ENCODE peak calls at places on chromosomes 11 and 22, in seven cellular contexts. One of them, this sample, is unnamed.

GRCh38 chr11:133403900-133404299 is 128.4 kb downstream of the OPCML start:
- DNase-seq in HCT116: no peak
- DNase-seq in sigmoid colon: no peak
- DNase-seq in endothelial cell of umbilical vein: no peak
- DNase-seq in K562: no peak
- DNase-seq in HepG2: no peak
- DNase-seq in transverse colon: no peak
- DNase-seq in this sample: no peak

GRCh38 chr11:77244277-77245014 is 57.0 kb downstream of the GDPD4 start:
- DNase-seq in HCT116: no peak
- DNase-seq in sigmoid colon: no peak
- DNase-seq in endothelial cell of umbilical vein: peak
- DNase-seq in K562: no peak
- DNase-seq in HepG2: peak
- DNase-seq in transverse colon: no peak
- DNase-seq in this sample: no peak

GRCh38 chr22:42300286-42301071 is 30.0 kb upstream of the TCF20 start:
- DNase-seq in HCT116: no peak
- DNase-seq in sigmoid colon: no peak
- DNase-seq in endothelial cell of umbilical vein: no peak
- DNase-seq in K562: peak
- DNase-seq in HepG2: no peak
- DNase-seq in transverse colon: peak
- DNase-seq in this sample: peak

GRCh38 chr11:1636291-1636950 is 6.8 kb downstream of the KRTAP5-5 start:
- DNase-seq in HCT116: no peak
- DNase-seq in sigmoid colon: peak
- DNase-seq in endothelial cell of umbilical vein: no peak
- DNase-seq in K562: no peak
- DNase-seq in HepG2: no peak
- DNase-seq in transverse colon: no peak
- DNase-seq in this sample: no peak

GRCh38 chr11:42098075-42098474 is 638.6 kb upstream of the LRRC4C start:
- DNase-seq in HCT116: no peak
- DNase-seq in sigmoid colon: no peak
- DNase-seq in endothelial cell of umbilical vein: no peak
- DNase-seq in K562: no peak
- DNase-seq in HepG2: no peak
- DNase-seq in transverse colon: no peak
- DNase-seq in this sample: no peak

GRCh38 chr11:92845390-92846185 is 123.9 kb upstream of the MTNR1B start:
- DNase-seq in HCT116: no peak
- DNase-seq in sigmoid colon: no peak
- DNase-seq in endothelial cell of umbilical vein: no peak
- DNase-seq in K562: no peak
- DNase-seq in HepG2: peak
- DNase-seq in transverse colon: no peak
- DNase-seq in this sample: no peak

GRCh38 chr11:12177739-12178338 is 67.4 kb downstream of the MICAL2 start:
- DNase-seq in HCT116: no peak
- DNase-seq in sigmoid colon: no peak
- DNase-seq in endothelial cell of umbilical vein: no peak
- DNase-seq in K562: no peak
- DNase-seq in HepG2: no peak
- DNase-seq in transverse colon: no peak
- DNase-seq in this sample: no peak

GRCh38 chr11:2533642-2534115 is 88.9 kb downstream of the KCNQ1 start:
- DNase-seq in HCT116: peak
- DNase-seq in sigmoid colon: peak
- DNase-seq in endothelial cell of umbilical vein: peak
- DNase-seq in K562: peak
- DNase-seq in HepG2: peak
- DNase-seq in transverse colon: peak
- DNase-seq in this sample: no peak

GRCh38 chr22:28497188-28497587 is 182.5 kb downstream of the TTC28 start:
- DNase-seq in HCT116: no peak
- DNase-seq in sigmoid colon: no peak
- DNase-seq in endothelial cell of umbilical vein: no peak
- DNase-seq in K562: no peak
- DNase-seq in HepG2: no peak
- DNase-seq in transverse colon: no peak
- DNase-seq in this sample: no peak

GRCh38 chr22:46612904-46613605 is 7.1 kb upstream of the GRAMD4 start:
- DNase-seq in HCT116: no peak
- DNase-seq in sigmoid colon: no peak
- DNase-seq in endothelial cell of umbilical vein: peak
- DNase-seq in K562: no peak
- DNase-seq in HepG2: peak
- DNase-seq in transverse colon: peak
- DNase-seq in this sample: no peak

GRCh38 chr11:101445761-101446160 is 138.0 kb downstream of the TRPC6 start:
- DNase-seq in HCT116: no peak
- DNase-seq in sigmoid colon: no peak
- DNase-seq in endothelial cell of umbilical vein: no peak
- DNase-seq in K562: no peak
- DNase-seq in HepG2: no peak
- DNase-seq in transverse colon: no peak
- DNase-seq in this sample: no peak

GRCh38 chr11:75547617-75548054 is 14.4 kb upstream of the SERPINH1 start:
- DNase-seq in HCT116: no peak
- DNase-seq in sigmoid colon: peak
- DNase-seq in endothelial cell of umbilical vein: peak
- DNase-seq in K562: peak
- DNase-seq in HepG2: peak
- DNase-seq in transverse colon: peak
- DNase-seq in this sample: peak

GRCh38 chr11:134038897-134039470 is 29.9 kb upstream of the JAM3 start:
- DNase-seq in HCT116: no peak
- DNase-seq in sigmoid colon: peak
- DNase-seq in endothelial cell of umbilical vein: no peak
- DNase-seq in K562: no peak
- DNase-seq in HepG2: no peak
- DNase-seq in transverse colon: no peak
- DNase-seq in this sample: no peak

GRCh38 chr11:2437516-2437915 is 6.8 kb downstream of the TRPM5 start:
- DNase-seq in HCT116: no peak
- DNase-seq in sigmoid colon: no peak
- DNase-seq in endothelial cell of umbilical vein: no peak
- DNase-seq in K562: no peak
- DNase-seq in HepG2: no peak
- DNase-seq in transverse colon: no peak
- DNase-seq in this sample: no peak

GRCh38 chr22:40498454-40499186 is 128.2 kb downstream of the SGSM3 start:
- DNase-seq in HCT116: peak
- DNase-seq in sigmoid colon: no peak
- DNase-seq in endothelial cell of umbilical vein: peak
- DNase-seq in K562: no peak
- DNase-seq in HepG2: peak
- DNase-seq in transverse colon: no peak
- DNase-seq in this sample: no peak

GRCh38 chr22:40504285-40505249 is 132.0 kb downstream of the MRTFA start:
- DNase-seq in HCT116: no peak
- DNase-seq in sigmoid colon: no peak
- DNase-seq in endothelial cell of umbilical vein: no peak
- DNase-seq in K562: no peak
- DNase-seq in HepG2: no peak
- DNase-seq in transverse colon: no peak
- DNase-seq in this sample: no peak

GRCh38 chr22:40502919-40503318 is 132.5 kb downstream of the SGSM3 start:
- DNase-seq in HCT116: no peak
- DNase-seq in sigmoid colon: no peak
- DNase-seq in endothelial cell of umbilical vein: no peak
- DNase-seq in K562: no peak
- DNase-seq in HepG2: no peak
- DNase-seq in transverse colon: no peak
- DNase-seq in this sample: no peak

GRCh38 chr22:40499187-40499753 is 128.9 kb downstream of the SGSM3 start:
- DNase-seq in HCT116: peak
- DNase-seq in sigmoid colon: no peak
- DNase-seq in endothelial cell of umbilical vein: peak
- DNase-seq in K562: peak
- DNase-seq in HepG2: peak
- DNase-seq in transverse colon: no peak
- DNase-seq in this sample: peak
- TF ChIP-seq POLR2AphosphoS5 in HCT116: peak
- TF ChIP-seq POLR2AphosphoS5 in sigmoid colon: no peak
- TF ChIP-seq POLR2AphosphoS5 in endothelial cell of umbilical vein: peak
- TF ChIP-seq POLR2AphosphoS5 in K562: peak
- TF ChIP-seq POLR2AphosphoS5 in HepG2: no peak
- TF ChIP-seq POLR2AphosphoS5 in transverse colon: no peak
- TF ChIP-seq POLR2AphosphoS5 in this sample: no peak

GRCh38 chr11:18012906-18013781 is at the start of gene SERGEF:
- DNase-seq in HCT116: peak
- DNase-seq in sigmoid colon: peak
- DNase-seq in endothelial cell of umbilical vein: peak
- DNase-seq in K562: peak
- DNase-seq in HepG2: peak
- DNase-seq in transverse colon: peak
- DNase-seq in this sample: peak
- TF ChIP-seq POLR2A in HCT116: peak
- TF ChIP-seq POLR2A in sigmoid colon: peak
- TF ChIP-seq POLR2A in endothelial cell of umbilical vein: peak
- TF ChIP-seq POLR2A in K562: peak
- TF ChIP-seq POLR2A in HepG2: peak
- TF ChIP-seq POLR2A in transverse colon: peak
- TF ChIP-seq POLR2A in this sample: peak

GRCh38 chr22:41197046-41197807 is 7.9 kb upstream of the L3MBTL2 start:
- DNase-seq in HCT116: no peak
- DNase-seq in sigmoid colon: peak
- DNase-seq in endothelial cell of umbilical vein: peak
- DNase-seq in K562: peak
- DNase-seq in HepG2: peak
- DNase-seq in transverse colon: peak
- DNase-seq in this sample: peak
- TF ChIP-seq POLR2AphosphoS5 in HCT116: peak
- TF ChIP-seq POLR2AphosphoS5 in sigmoid colon: peak
- TF ChIP-seq POLR2AphosphoS5 in endothelial cell of umbilical vein: peak
- TF ChIP-seq POLR2AphosphoS5 in K562: no peak
- TF ChIP-seq POLR2AphosphoS5 in HepG2: peak
- TF ChIP-seq POLR2AphosphoS5 in transverse colon: peak
- TF ChIP-seq POLR2AphosphoS5 in this sample: no peak

GRCh38 chr11:59173080-59173963 is 1.4 kb downstream of the DTX4 start:
- DNase-seq in HCT116: no peak
- DNase-seq in sigmoid colon: no peak
- DNase-seq in endothelial cell of umbilical vein: no peak
- DNase-seq in K562: no peak
- DNase-seq in HepG2: peak
- DNase-seq in transverse colon: peak
- DNase-seq in this sample: no peak

GRCh38 chr11:59174664-59175033 is 2.7 kb downstream of the DTX4 start:
- DNase-seq in HCT116: no peak
- DNase-seq in sigmoid colon: no peak
- DNase-seq in endothelial cell of umbilical vein: no peak
- DNase-seq in K562: no peak
- DNase-seq in HepG2: peak
- DNase-seq in transverse colon: peak
- DNase-seq in this sample: no peak

GRCh38 chr11:59171508-59172322 is at the start of gene DTX4:
- DNase-seq in HCT116: peak
- DNase-seq in sigmoid colon: peak
- DNase-seq in endothelial cell of umbilical vein: peak
- DNase-seq in K562: peak
- DNase-seq in HepG2: peak
- DNase-seq in transverse colon: peak
- DNase-seq in this sample: peak

GRCh38 chr11:59173964-59174663 is 2.2 kb downstream of the DTX4 start:
- DNase-seq in HCT116: no peak
- DNase-seq in sigmoid colon: peak
- DNase-seq in endothelial cell of umbilical vein: no peak
- DNase-seq in K562: no peak
- DNase-seq in HepG2: peak
- DNase-seq in transverse colon: peak
- DNase-seq in this sample: no peak

DNA sequence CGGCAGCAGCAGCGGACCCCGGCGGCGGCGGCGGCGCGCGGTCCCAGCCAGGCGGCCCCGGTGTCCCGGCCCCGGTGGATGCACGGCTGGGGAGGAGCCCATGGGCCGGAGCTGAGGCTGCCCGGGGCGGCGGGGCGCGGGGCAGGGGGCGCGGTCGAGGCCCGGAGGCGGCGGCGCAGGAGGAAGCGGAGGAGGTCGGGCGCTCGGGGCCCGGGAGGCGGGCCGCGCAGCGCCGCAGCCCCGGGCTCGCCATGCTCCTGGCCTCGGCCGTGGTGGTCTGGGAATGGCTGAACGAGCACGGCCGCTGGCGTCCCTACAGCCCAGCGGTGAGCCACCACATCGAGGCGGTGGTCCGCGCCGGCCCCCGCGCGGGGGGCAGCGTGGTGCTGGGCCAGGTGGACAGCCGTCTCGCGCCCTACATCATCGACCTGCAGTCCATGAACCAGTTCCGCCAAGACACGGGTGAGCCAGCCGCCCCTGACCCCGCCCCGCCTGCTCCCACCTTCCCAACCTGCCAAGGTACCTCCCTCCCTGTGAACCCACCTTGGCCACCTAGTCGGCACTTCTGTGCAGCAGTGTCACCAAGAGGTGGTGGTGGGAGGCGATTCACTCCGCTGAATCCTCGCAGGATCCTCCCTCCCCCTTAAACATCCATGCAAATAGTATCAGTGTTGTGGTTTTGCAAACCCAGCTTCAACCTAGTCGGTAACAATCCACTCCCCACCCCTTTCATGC is 580 bp downstream of the DTX4 start:
- DNase-seq in HCT116: no peak
- DNase-seq in sigmoid colon: no peak
- DNase-seq in endothelial cell of umbilical vein: no peak
- DNase-seq in K562: no peak
- DNase-seq in HepG2: peak
- DNase-seq in transverse colon: peak
- DNase-seq in this sample: peak
- TF ChIP-seq POLR2A in HCT116: no peak
- TF ChIP-seq POLR2A in sigmoid colon: no peak
- TF ChIP-seq POLR2A in endothelial cell of umbilical vein: no peak
- TF ChIP-seq POLR2A in K562: no peak
- TF ChIP-seq POLR2A in HepG2: no peak
- TF ChIP-seq POLR2A in transverse colon: peak
- TF ChIP-seq POLR2A in this sample: peak

GRCh38 chr22:45511847-45512261 is 9.2 kb downstream of the FBLN1 start:
- DNase-seq in HCT116: no peak
- DNase-seq in sigmoid colon: peak
- DNase-seq in endothelial cell of umbilical vein: no peak
- DNase-seq in K562: no peak
- DNase-seq in HepG2: no peak
- DNase-seq in transverse colon: peak
- DNase-seq in this sample: no peak
- TF ChIP-seq POLR2AphosphoS5 in HCT116: no peak
- TF ChIP-seq POLR2AphosphoS5 in sigmoid colon: peak
- TF ChIP-seq POLR2AphosphoS5 in endothelial cell of umbilical vein: no peak
- TF ChIP-seq POLR2AphosphoS5 in K562: no peak
- TF ChIP-seq POLR2AphosphoS5 in HepG2: no peak
- TF ChIP-seq POLR2AphosphoS5 in transverse colon: peak
- TF ChIP-seq POLR2AphosphoS5 in this sample: no peak